ENCODE peak calls at places on chromosomes 1 and 21, in nine cellular contexts. E is RWPE1; Y is activated CD4-positive, alpha-beta T cell treated with anti-CD3 and anti-CD28 coated beads, Interleukin-2, amount 50 U/mL, for 48 hours; H is heart right ventricle; F is ureter; A is GOT3; Z is HL-60; M is NCI-H774; O is neural crest cell. L is an unnamed sample.

GRCh38 chr1:37479255-37480124 is 5.1 kb downstream of the ZC3H12A start:
- DNase-seq in E (peak; percentile 98), Z (peak; percentile 97), A (peak; percentile 42), O (no peak), H (peak; percentile 68), F (peak; percentile 96), Y (peak; percentile 90), M (no peak), L (peak; percentile 35)

GRCh38 chr1:169630006-169630405 is at the start of gene SELP:
- DNase-seq in A (no peak), O (no peak), F (no peak), Y (no peak), M (no peak), Z (no peak), E (no peak), H (no peak), L (no peak)

GRCh38 chr21:43754948-43755781 is 20.9 kb downstream of the CSTB start:
- DNase-seq in A (no peak), Z (no peak), O (no peak), H (peak; percentile 45), Y (no peak), F (no peak), M (no peak), E (no peak), L (peak; percentile 89)

GRCh38 chr1:81998165-81998564 is 197.4 kb downstream of the ADGRL2 start:
- DNase-seq in O (no peak), M (no peak), Y (no peak), Z (no peak), F (no peak), E (no peak), H (no peak), A (no peak), L (no peak)

GRCh38 chr1:24899581-24900485 is 30.2 kb downstream of the RUNX3 start:
- DNase-seq in E (no peak), Z (no peak), F (no peak), Y (peak; percentile 44), A (no peak), H (no peak), O (no peak), M (no peak), L (no peak)

GRCh38 chr21:45280178-45280821 is 7.4 kb downstream of the POFUT2 start:
- DNase-seq in Y (no peak), E (no peak), Z (no peak), F (peak; percentile 40), O (no peak), A (no peak), H (no peak), M (no peak), L (no peak)

GRCh38 chr1:223504741-223505140 is 111.5 kb downstream of the CCDC185 start:
- DNase-seq in O (no peak), A (peak; percentile 15), F (peak; percentile 81), E (peak; percentile 92), Z (no peak), M (peak; percentile 73), Y (no peak), H (no peak), L (no peak)

GRCh38 chr1:248886237-248886895 is 19.7 kb upstream of the PGBD2 start:
- DNase-seq in A (no peak), Y (no peak), Z (no peak), F (no peak), O (no peak), M (no peak), E (no peak), H (no peak), L (no peak)

GRCh38 chr1:115060501-115060900 is 28.8 kb downstream of the TSPAN2 start:
- DNase-seq in A (no peak), O (no peak), H (no peak), E (no peak), Y (no peak), Z (no peak), F (no peak), M (no peak), L (no peak)

GRCh38 chr1:85200367-85200869 is 398 bp downstream of the SYDE2 start:
- DNase-seq in A (no peak), F (peak; percentile 48), H (no peak), O (peak; percentile 52), Y (no peak), M (no peak), E (peak; percentile 16), Z (no peak), L (no peak)

GRCh38 chr1:107683198-107683657 is 281.8 kb downstream of the VAV3 start:
- DNase-seq in Y (no peak), A (no peak), H (no peak), O (no peak), Z (no peak), M (no peak), F (no peak), E (peak; percentile 27), L (no peak)

GRCh38 chr21:18244721-18245486 is at the start of gene CHODL:
- DNase-seq in M (no peak), Z (no peak), O (peak; percentile 9), E (no peak), Y (no peak), H (peak; percentile 8), F (no peak), A (no peak), L (peak; percentile 12)

GRCh38 chr1:21434394-21434793 is 5.5 kb upstream of the NBPF3 start:
- DNase-seq in M (no peak), H (no peak), E (no peak), A (no peak), O (no peak), F (no peak), Z (no peak), Y (no peak), L (no peak)

GRCh38 chr1:228085287-228085926 is 2.9 kb downstream of the ARF1 start:
- DNase-seq in E (no peak), Y (no peak), O (no peak), F (no peak), A (no peak), Z (no peak), M (no peak), H (no peak), L (no peak)

GRCh38 chr1:158147396-158148353 is 33.0 kb upstream of the CD1D start:
- DNase-seq in Z (no peak), H (no peak), E (no peak), O (no peak), Y (no peak), A (no peak), M (no peak), F (no peak), L (no peak)

GRCh38 chr1:185450123-185450788 is 133.2 kb upstream of the IVNS1ABP start:
- DNase-seq in A (no peak), O (no peak), M (no peak), H (no peak), Z (no peak), E (no peak), F (no peak), Y (no peak), L (no peak)

GRCh38 chr1:81158592-81158991 is 642.1 kb upstream of the ADGRL2 start:
- DNase-seq in H (no peak), E (no peak), Y (no peak), F (no peak), M (no peak), A (no peak), Z (no peak), O (no peak), L (no peak)

GRCh38 chr21:29114765-29115164 is 15.7 kb upstream of the MAP3K7CL start:
- DNase-seq in Y (no peak), Z (no peak), E (peak; percentile 77), A (no peak), O (no peak), H (no peak), F (no peak), M (no peak), L (no peak)

GRCh38 chr1:207309775-207310273 is 11.7 kb upstream of the CD55 start:
- DNase-seq in F (no peak), Z (peak; percentile 49), O (no peak), E (peak; percentile 87), H (no peak), M (no peak), A (no peak), Y (no peak), L (peak; percentile 52)

GRCh38 chr1:220498188-220498587 is 29.7 kb upstream of the MARK1 start:
- DNase-seq in E (peak; percentile 68), F (no peak), A (no peak), H (no peak), Z (no peak), Y (no peak), O (no peak), M (no peak), L (no peak)

GRCh38 chr1:154807048-154807591 is 63.0 kb downstream of the KCNN3 start:
- DNase-seq in H (no peak), F (no peak), A (no peak), Z (no peak), E (no peak), O (no peak), M (no peak), Y (no peak), L (peak; percentile 3)

GRCh38 chr1:107529511-107530149 is 388.8 kb downstream of the NTNG1 start:
- DNase-seq in E (peak; percentile 63), H (no peak), F (no peak), Y (peak; percentile 1), A (no peak), M (peak; percentile 46), Z (peak; percentile 26), O (peak; percentile 2), L (peak; percentile 57)

GRCh38 chr1:192506741-192507155 is 68.8 kb upstream of the RGS1 start:
- DNase-seq in E (peak; percentile 17), O (no peak), F (no peak), Y (no peak), Z (peak; percentile 15), M (no peak), A (no peak), H (no peak), L (peak; percentile 25)

GRCh38 chr1:19828546-19828945 is 13.5 kb upstream of the RNF186 start:
- DNase-seq in H (no peak), F (no peak), O (no peak), M (no peak), Y (no peak), A (no peak), Z (no peak), E (no peak), L (no peak)

L was measured in G401.